ENCODE peak calls at places on chromosomes 2 and 18, in four cellular contexts. Y is vagina; U is CD4-positive, alpha-beta memory T cell; R is Karpas-422. T is an unnamed sample.

GRCh38 chr2:120528693-120529076 is 182.7 kb downstream of the INHBB start:
- DNase-seq in Y (no peak), U (no peak), R (no peak), T (no peak)

GRCh38 chr2:105329561-105330495 is at the start of gene TGFBRAP1:
- DNase-seq in Y (no peak), U (peak), R (peak), T (peak)

GRCh38 chr2:230184727-230185578 is 34.8 kb downstream of the SP110 start:
- DNase-seq in Y (no peak), U (no peak), R (no peak), T (no peak)

GRCh38 chr2:96891591-96892333 is 21.9 kb upstream of the SEMA4C start:
- DNase-seq in Y (no peak), U (no peak), R (no peak), T (peak)

GRCh38 chr18:37452697-37453385 is 112.8 kb downstream of the CELF4 start:
- DNase-seq in Y (no peak), U (no peak), R (no peak), T (no peak)

GRCh38 chr2:1605102-1605501 is 139.2 kb downstream of the PXDN start:
- DNase-seq in Y (no peak), U (no peak), R (no peak), T (no peak)

GRCh38 chr2:162967137-162967536 is 128.6 kb upstream of the KCNH7 start:
- DNase-seq in Y (no peak), U (no peak), R (no peak), T (no peak)

GRCh38 chr2:144643537-144644336 is 123.8 kb upstream of the ZEB2 start:
- DNase-seq in Y (no peak), U (no peak), R (no peak), T (no peak)

GRCh38 chr2:30359644-30360167 is 87.3 kb upstream of the LCLAT1 start:
- DNase-seq in Y (no peak), U (no peak), R (no peak), T (no peak)

GRCh38 chr18:44392933-44393332 is 287.8 kb upstream of the SETBP1 start:
- DNase-seq in Y (no peak), U (no peak), R (no peak), T (no peak)

GRCh38 chr2:241312082-241312481 is 3.4 kb downstream of the HDLBP start:
- DNase-seq in Y (no peak), U (no peak), R (no peak), T (no peak)

GRCh38 chr2:61111708-61112107 is 46.0 kb downstream of the SANBR start:
- DNase-seq in Y (no peak), U (no peak), R (no peak), T (no peak)

GRCh38 chr2:61109291-61109690 is 43.6 kb downstream of the SANBR start:
- DNase-seq in Y (no peak), U (no peak), R (no peak), T (no peak)

GRCh38 chr2:61116302-61116701 is 45.7 kb upstream of the C2orf74 start:
- DNase-seq in Y (no peak), U (no peak), R (no peak), T (no peak)

GRCh38 chr2:61117534-61117933 is 44.5 kb upstream of the C2orf74 start:
- DNase-seq in Y (no peak), U (no peak), R (no peak), T (no peak)

GRCh38 chr2:61114147-61114546 is 47.8 kb upstream of the C2orf74 start:
- DNase-seq in Y (no peak), U (no peak), R (no peak), T (no peak)
- H3K4me3 ChIP-seq in Y (no peak), U (no peak), R (no peak), T (no peak)

DNA sequence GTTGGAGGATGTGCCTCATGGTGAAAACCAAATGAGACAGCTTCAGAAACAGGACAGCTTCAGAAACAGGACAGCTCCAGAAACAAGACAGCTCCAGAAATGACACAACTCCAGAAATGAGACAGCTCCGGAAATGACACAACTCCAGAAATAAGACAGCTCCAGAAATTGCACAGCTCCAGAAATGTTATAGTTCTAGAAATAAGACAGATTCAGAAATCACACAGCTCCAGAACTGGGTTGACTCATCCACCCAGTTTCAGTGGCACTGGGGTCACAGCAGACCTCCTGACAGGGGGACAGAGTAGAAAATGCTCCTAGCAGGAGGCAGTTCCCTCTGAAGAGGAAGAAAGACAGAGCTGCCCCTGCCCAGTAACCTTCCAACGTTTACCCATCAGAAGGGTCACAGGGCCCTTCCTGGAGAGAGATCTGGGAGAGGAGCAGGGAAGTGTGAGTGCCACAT is 26.9 kb upstream of the COL6A3 start:
- DNase-seq in Y (no peak), U (no peak), R (no peak), T (no peak)
- H3K27ac ChIP-seq in Y (peak), U (no peak), R (no peak), T (peak)

DNA sequence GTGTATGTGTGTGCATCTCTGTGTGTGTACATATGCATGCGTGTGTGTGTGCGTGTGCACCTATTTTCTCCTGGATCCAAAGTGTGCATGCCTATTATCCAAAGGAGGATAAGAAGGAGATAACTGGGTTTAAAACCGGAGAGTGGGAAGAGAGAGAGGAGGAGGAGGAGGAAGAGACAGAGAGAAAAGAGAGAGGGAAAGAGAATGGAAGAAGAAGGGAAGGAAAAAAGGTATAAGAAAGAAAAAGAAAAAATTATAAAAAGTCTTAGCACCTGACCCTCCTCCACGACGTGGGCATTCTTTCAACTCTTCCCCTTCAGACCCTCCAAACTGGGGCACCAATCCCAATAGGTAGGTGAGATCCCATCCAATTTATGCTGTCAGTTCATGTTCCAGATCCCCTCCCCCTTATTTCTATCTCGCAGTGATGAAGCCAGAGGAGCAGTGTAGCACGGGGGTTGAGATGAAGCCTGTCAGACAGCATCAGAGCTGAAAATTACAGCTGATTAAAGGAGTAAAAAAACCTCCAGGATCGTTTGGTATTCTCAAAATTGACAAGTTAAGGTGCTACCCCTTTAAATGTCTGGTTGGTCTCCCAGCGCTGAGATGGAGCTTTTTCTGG is 386.7 kb upstream of the ATP5MC3 start:
- DNase-seq in Y (no peak), U (no peak), R (no peak), T (no peak)
- H3K4me3 ChIP-seq in Y (no peak), U (no peak), R (no peak), T (no peak)

GRCh38 chr2:209472871-209473270 is 49.0 kb downstream of the MAP2 start:
- DNase-seq in Y (no peak), U (no peak), R (no peak), T (no peak)

GRCh38 chr2:209473930-209474419 is 50.1 kb downstream of the MAP2 start:
- DNase-seq in Y (no peak), U (no peak), R (no peak), T (no peak)

GRCh38 chr2:209471037-209471436 is 47.2 kb downstream of the MAP2 start:
- DNase-seq in Y (no peak), U (no peak), R (no peak), T (no peak)

GRCh38 chr2:209470466-209470865 is 46.6 kb downstream of the MAP2 start:
- DNase-seq in Y (no peak), U (no peak), R (no peak), T (no peak)

GRCh38 chr2:209472386-209472832 is 48.6 kb downstream of the MAP2 start:
- DNase-seq in Y (no peak), U (no peak), R (no peak), T (no peak)
- H3K27ac ChIP-seq in Y (no peak), U (no peak), R (no peak), T (no peak)